ENCODE peak calls at places on chromosomes 6 and 20, in ten cellular contexts. S is esophagus squamous epithelium, D is breast epithelium, B is A549, I is transverse colon, J is heart left ventricle, F is right lobe of liver, P is body of pancreas, L is adrenal gland, V is ovary. N is an unnamed sample.

GRCh38 chr6:107318100-107318736 is 141.1 kb downstream of the PDSS2 start:
- DNase-seq in F (peak; percentile 52), L (peak; percentile 59), B (peak; percentile 41), S (no peak), P (peak; percentile 45), V (peak; percentile 45), I (peak; percentile 50), D (no peak), J (peak; percentile 58), N (no peak)

GRCh38 chr6:6588064-6588923 is at the start of gene LY86:
- DNase-seq in L (no peak), I (peak; percentile 14), P (no peak), F (no peak), V (no peak), D (no peak), S (no peak), B (no peak), J (peak; percentile 56), N (peak; percentile 90)

GRCh38 chr20:44354979-44355502 is 458 bp upstream of the HNF4A start:
- DNase-seq in J (no peak), B (peak; percentile 65), V (no peak), F (no peak), P (no peak), D (no peak), I (peak; percentile 81), L (no peak), S (no peak), N (no peak)

GRCh38 chr6:145860562-145860961 is 46.0 kb upstream of the FBXO30 start:
- DNase-seq in I (no peak), F (no peak), B (no peak), L (no peak), P (no peak), D (no peak), S (no peak), V (no peak), J (no peak), N (no peak)

GRCh38 chr20:60261323-60261722 is 303.1 kb downstream of the CDH26 start:
- DNase-seq in P (no peak), F (no peak), B (no peak), S (no peak), L (no peak), I (no peak), J (no peak), D (no peak), V (no peak), N (no peak)

GRCh38 chr20:10578607-10579006 is 95.2 kb downstream of the JAG1 start:
- DNase-seq in S (no peak), L (no peak), I (no peak), P (no peak), D (no peak), F (no peak), J (no peak), V (no peak), B (no peak), N (no peak)

GRCh38 chr6:138944412-138944811 is 43.6 kb downstream of the REPS1 start:
- DNase-seq in F (no peak), S (no peak), V (no peak), P (no peak), B (peak; percentile 10), L (no peak), I (no peak), J (no peak), D (no peak), N (no peak)

GRCh38 chr20:50151034-50151743 is 2.3 kb downstream of the PEDS1 start:
- DNase-seq in S (no peak), L (no peak), B (no peak), D (no peak), I (peak; percentile 57), J (no peak), V (no peak), P (peak; percentile 57), F (no peak), N (no peak)

GRCh38 chr20:3592931-3593330 is 70.3 kb downstream of the GFRA4 start:
- DNase-seq in I (no peak), J (no peak), P (no peak), S (no peak), V (no peak), F (no peak), B (no peak), L (no peak), D (no peak), N (no peak)

GRCh38 chr20:3590164-3590563 is 73.0 kb downstream of the GFRA4 start:
- DNase-seq in D (no peak), F (no peak), L (no peak), V (no peak), P (no peak), B (no peak), S (no peak), J (no peak), I (no peak), N (no peak)

DNA sequence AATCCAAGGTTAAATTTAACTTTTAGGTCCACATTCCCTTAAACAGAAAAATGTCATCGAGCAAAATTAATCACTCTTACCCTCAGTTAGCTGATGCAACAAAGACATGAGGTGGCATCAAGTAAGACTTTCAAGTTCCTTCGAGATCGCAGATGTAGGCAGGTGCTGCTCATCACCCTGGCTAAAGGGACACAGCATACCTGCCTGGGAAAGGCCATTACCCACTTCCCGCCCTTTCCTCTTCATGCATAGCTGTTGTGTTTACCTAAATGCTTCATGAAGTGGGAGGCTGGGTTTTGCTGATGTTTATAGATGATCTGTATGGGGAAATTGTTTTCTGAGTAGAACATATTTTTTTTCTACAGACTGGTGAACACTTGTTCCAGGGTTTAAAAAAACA is 67.7 kb downstream of the GFRA4 start:
- DNase-seq in D (no peak), P (no peak), L (no peak), I (no peak), J (no peak), B (no peak), V (no peak), F (no peak), S (no peak), N (peak; percentile 17)
- H3K27ac ChIP-seq in D (no peak overlapping the region), P (no peak overlapping the region), L (no peak overlapping the region), I (no peak overlapping the region), J (no peak overlapping the region), B (no peak overlapping the region), V (no peak overlapping the region), F (no peak overlapping the region), S (no peak overlapping the region), N (no peak overlapping the region)

GRCh38 chr6:26216886-26217713 is 129.9 kb downstream of the HFE start:
- DNase-seq in V (peak; percentile 88), B (no peak), F (peak; percentile 87), D (peak; percentile 87), I (peak; percentile 90), P (peak; percentile 55), J (peak; percentile 80), S (no peak), L (peak; percentile 90), N (peak; percentile 96)

GRCh38 chr6:26215200-26216014 is 128.2 kb downstream of the HFE start:
- DNase-seq in I (no peak), J (no peak), L (no peak), D (no peak), B (no peak), S (no peak), P (no peak), F (no peak), V (no peak), N (no peak)

GRCh38 chr6:26214826-26215199 is 127.6 kb downstream of the HFE start:
- DNase-seq in F (no peak), P (no peak), V (no peak), I (no peak), B (no peak), J (no peak), L (no peak), S (no peak), D (no peak), N (no peak)

GRCh38 chr6:26217714-26218075 is 130.5 kb downstream of the HFE start:
- DNase-seq in F (no peak), J (no peak), I (no peak), V (no peak), B (no peak), P (no peak), S (no peak), D (no peak), L (no peak), N (no peak)

DNA sequence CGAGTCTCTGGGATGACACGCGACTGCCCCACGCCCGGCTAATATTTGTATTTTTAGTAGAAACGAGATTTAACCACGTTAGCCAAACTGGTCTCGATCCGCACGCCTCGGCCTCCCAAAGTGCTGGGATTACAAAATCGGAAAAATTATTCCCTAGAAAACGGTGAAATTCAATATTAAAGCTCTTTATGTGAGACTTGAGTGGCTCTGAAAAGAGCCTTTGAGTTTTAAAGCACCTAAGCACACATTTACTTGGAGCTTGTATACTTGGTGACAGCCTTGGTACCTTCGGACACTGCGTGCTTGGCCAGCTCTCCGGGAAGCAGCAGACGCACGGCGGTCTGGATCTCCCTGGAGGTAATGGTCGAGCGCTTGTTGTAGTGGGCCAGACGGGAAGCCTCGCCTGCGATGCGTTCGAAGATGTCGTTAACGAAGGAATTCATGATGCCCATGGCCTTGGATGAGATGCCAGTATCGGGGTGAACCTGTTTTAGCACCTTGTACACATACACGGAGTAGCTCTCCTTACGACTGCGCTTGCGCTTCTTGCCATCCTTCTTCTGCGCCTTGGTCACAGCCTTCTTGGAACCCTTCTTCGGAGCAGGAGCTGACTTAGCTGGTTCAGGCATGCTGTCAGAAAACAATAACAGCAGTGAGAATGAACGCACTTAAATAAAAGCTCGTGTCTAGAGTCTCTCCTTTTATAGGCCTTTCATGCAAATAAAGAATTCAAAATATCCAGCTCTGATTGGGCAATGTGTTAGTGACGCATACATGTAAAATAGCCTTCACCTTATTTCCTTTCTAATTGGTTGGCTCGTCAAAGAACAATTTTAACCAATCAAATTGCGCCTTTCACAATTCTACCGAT is 129.0 kb downstream of the HFE start:
- DNase-seq in L (peak; percentile 66), P (no peak), B (no peak), J (peak; percentile 68), I (peak; percentile 85), D (peak; percentile 89), S (no peak), F (peak; percentile 70), V (peak; percentile 82), N (peak; percentile 95)
- TF ChIP-seq POLR2A in L (peak; percentile 100), P (peak; percentile 95), B (no peak), J (peak; percentile 84), I (peak; percentile 100), D (peak; percentile 97), S (peak; percentile 99), F (peak; percentile 100), V (peak; percentile 92), N (peak; percentile 81)

GRCh38 chr6:136038531-136038930 is 187.0 kb downstream of the PDE7B start:
- DNase-seq in F (no peak), S (no peak), P (no peak), I (no peak), J (no peak), B (no peak), L (no peak), V (no peak), D (no peak), N (no peak)
- H3K27ac ChIP-seq in F (no peak overlapping the region), S (peak overlapping the region; percentile 77), P (peak overlapping the region; percentile 37), I (peak overlapping the region; percentile 71), J (peak overlapping the region; percentile 73), B (peak overlapping the region; percentile 80), L (peak overlapping the region; percentile 80), V (peak overlapping the region; percentile 42), D (peak overlapping the region; percentile 30), N (peak overlapping the region; percentile 74)

GRCh38 chr6:105458061-105458460 is 55.2 kb upstream of the PREP start:
- DNase-seq in P (no peak), L (no peak), B (no peak), D (no peak), I (no peak), F (no peak), S (no peak), J (no peak), V (no peak), N (no peak)

GRCh38 chr6:105459884-105460283 is 57.0 kb upstream of the PREP start:
- DNase-seq in D (no peak), P (no peak), S (no peak), B (peak; percentile 1), L (no peak), J (no peak), I (no peak), F (no peak), V (no peak), N (no peak)

GRCh38 chr6:105460860-105461259 is 58.0 kb upstream of the PREP start:
- DNase-seq in I (no peak), J (no peak), P (no peak), B (no peak), D (no peak), L (no peak), F (no peak), V (no peak), S (no peak), N (no peak)

GRCh38 chr6:105458552-105458951 is 55.7 kb upstream of the PREP start:
- DNase-seq in S (no peak), P (no peak), I (no peak), F (no peak), B (no peak), J (no peak), L (no peak), D (no peak), V (no peak), N (no peak)

DNA sequence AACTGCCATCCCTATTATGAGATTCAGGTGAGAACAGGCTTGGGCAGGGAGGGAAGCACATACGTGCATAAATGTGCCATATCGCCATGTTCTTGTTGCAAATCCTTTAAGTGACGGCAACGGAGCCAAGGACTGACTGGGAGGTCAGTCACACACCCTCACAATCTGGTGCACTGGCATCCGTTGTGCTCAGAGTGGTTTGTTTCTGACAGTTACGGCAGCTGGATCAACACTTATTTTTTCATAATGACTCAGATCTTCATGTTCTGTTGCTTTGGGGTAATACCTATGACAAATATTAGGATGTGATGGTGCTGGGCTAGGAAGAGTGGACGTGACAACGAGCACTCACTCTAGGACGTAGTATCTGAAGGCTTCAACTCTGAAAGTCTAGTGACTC is 56.2 kb upstream of the PREP start:
- DNase-seq in D (no peak), P (no peak), S (no peak), V (no peak), F (no peak), J (no peak), L (no peak), I (no peak), B (no peak), N (no peak)
- TF ChIP-seq POLR2A in D (no peak), P (no peak), S (no peak), V (no peak), F (no peak), J (no peak), L (no peak), I (no peak), B (no peak), N (no peak)

N was measured in esophagus muscularis mucosa.